ENCODE peak calls at places on chromosomes 11 and 22, in four cellular contexts. One of them, this sample, is unnamed.

GRCh38 chr11:41237386-41237785 is 222.1 kb downstream of the LRRC4C start:
- DNase-seq in neuronal stem cell: no peak
- DNase-seq in psoas muscle: no peak
- DNase-seq in K562: no peak
- DNase-seq in this sample: no peak

GRCh38 chr22:17823226-17823625 is 49.0 kb upstream of the BID start:
- DNase-seq in neuronal stem cell: no peak
- DNase-seq in psoas muscle: no peak
- DNase-seq in K562: no peak
- DNase-seq in this sample: no peak

GRCh38 chr11:69376155-69377028 is 82.4 kb downstream of the MYEOV start:
- DNase-seq in neuronal stem cell: no peak
- DNase-seq in psoas muscle: peak; percentile 19
- DNase-seq in K562: no peak
- DNase-seq in this sample: no peak

GRCh38 chr11:70552441-70553150 is 154.3 kb downstream of the CTTN start:
- DNase-seq in neuronal stem cell: no peak
- DNase-seq in psoas muscle: peak; percentile 21
- DNase-seq in K562: no peak
- DNase-seq in this sample: no peak

GRCh38 chr22:43448048-43448447 is 36.2 kb downstream of the MPPED1 start:
- DNase-seq in neuronal stem cell: no peak
- DNase-seq in psoas muscle: no peak
- DNase-seq in K562: no peak
- DNase-seq in this sample: no peak

GRCh38 chr11:117823941-117824420 is 563 bp downstream of the FXYD2 start:
- DNase-seq in neuronal stem cell: no peak
- DNase-seq in psoas muscle: peak; percentile 80
- DNase-seq in K562: no peak
- DNase-seq in this sample: no peak

GRCh38 chr22:35961480-35961902 is 67.1 kb downstream of the RBFOX2 start:
- DNase-seq in neuronal stem cell: peak; percentile 79
- DNase-seq in psoas muscle: no peak
- DNase-seq in K562: no peak
- DNase-seq in this sample: no peak

GRCh38 chr22:37162221-37163095 is 12.7 kb upstream of the IL2RB start:
- DNase-seq in neuronal stem cell: no peak
- DNase-seq in psoas muscle: peak; percentile 34
- DNase-seq in K562: no peak
- DNase-seq in this sample: no peak

GRCh38 chr22:27318516-27318915 is 483.0 kb downstream of the MN1 start:
- DNase-seq in neuronal stem cell: no peak
- DNase-seq in psoas muscle: no peak
- DNase-seq in K562: peak; percentile 3
- DNase-seq in this sample: peak; percentile 29

GRCh38 chr11:7603031-7603781 is 70.1 kb downstream of the CYB5R2 start:
- DNase-seq in neuronal stem cell: no peak
- DNase-seq in psoas muscle: no peak
- DNase-seq in K562: no peak
- DNase-seq in this sample: no peak

GRCh38 chr22:38131399-38131798 is 20.9 kb upstream of the BAIAP2L2 start:
- DNase-seq in neuronal stem cell: no peak
- DNase-seq in psoas muscle: no peak
- DNase-seq in K562: no peak
- DNase-seq in this sample: no peak

GRCh38 chr11:128765571-128766530 is 72.0 kb downstream of the FLI1 start:
- DNase-seq in neuronal stem cell: no peak
- DNase-seq in psoas muscle: no peak
- DNase-seq in K562: no peak
- DNase-seq in this sample: no peak

GRCh38 chr22:47592791-47593190 is 830.3 kb downstream of the TBC1D22A start:
- DNase-seq in neuronal stem cell: no peak
- DNase-seq in psoas muscle: peak; percentile 22
- DNase-seq in K562: no peak
- DNase-seq in this sample: no peak

GRCh38 chr11:27293500-27294417 is 69.3 kb downstream of the CCDC34 start:
- DNase-seq in neuronal stem cell: no peak
- DNase-seq in psoas muscle: no peak
- DNase-seq in K562: no peak
- DNase-seq in this sample: no peak

GRCh38 chr22:47174096-47174495 is 411.6 kb downstream of the TBC1D22A start:
- DNase-seq in neuronal stem cell: no peak
- DNase-seq in psoas muscle: peak; percentile 26
- DNase-seq in K562: no peak
- DNase-seq in this sample: peak; percentile 19

GRCh38 chr22:23772315-23773246 is at the start of gene MMP11:
- DNase-seq in neuronal stem cell: no peak
- DNase-seq in psoas muscle: peak; percentile 77
- DNase-seq in K562: peak; percentile 69
- DNase-seq in this sample: peak; percentile 58

GRCh38 chr11:8389034-8389996 is 125.6 kb upstream of the LMO1 start:
- DNase-seq in neuronal stem cell: no peak
- DNase-seq in psoas muscle: no peak
- DNase-seq in K562: no peak
- DNase-seq in this sample: no peak

GRCh38 chr11:122098223-122098980 is 17.6 kb downstream of the BLID start:
- DNase-seq in neuronal stem cell: no peak
- DNase-seq in psoas muscle: no peak
- DNase-seq in K562: no peak
- DNase-seq in this sample: no peak

GRCh38 chr11:46390331-46391171 is 1.0 kb downstream of the CHRM4 start:
- DNase-seq in neuronal stem cell: no peak
- DNase-seq in psoas muscle: no peak
- DNase-seq in K562: no peak
- DNase-seq in this sample: no peak

GRCh38 chr11:72584293-72584921 is 89.8 kb downstream of the PDE2A start:
- DNase-seq in neuronal stem cell: no peak
- DNase-seq in psoas muscle: peak; percentile 78
- DNase-seq in K562: no peak
- DNase-seq in this sample: no peak

GRCh38 chr22:50527921-50528681 is 1.7 kb downstream of the TYMP start:
- DNase-seq in neuronal stem cell: no peak
- DNase-seq in psoas muscle: no peak
- DNase-seq in K562: no peak
- DNase-seq in this sample: peak; percentile 28

GRCh38 chr22:50528682-50529415 is 963 bp downstream of the TYMP start:
- DNase-seq in neuronal stem cell: no peak
- DNase-seq in psoas muscle: no peak
- DNase-seq in K562: no peak
- DNase-seq in this sample: peak; percentile 39

GRCh38 chr22:50530280-50530856 is 556 bp upstream of the TYMP start:
- DNase-seq in neuronal stem cell: no peak
- DNase-seq in psoas muscle: peak; percentile 92
- DNase-seq in K562: no peak
- DNase-seq in this sample: peak; percentile 69

GRCh38 chr22:50530857-50531545 is 1.2 kb upstream of the TYMP start:
- DNase-seq in neuronal stem cell: no peak
- DNase-seq in psoas muscle: peak; percentile 93
- DNase-seq in K562: no peak
- DNase-seq in this sample: peak; percentile 80

DNA sequence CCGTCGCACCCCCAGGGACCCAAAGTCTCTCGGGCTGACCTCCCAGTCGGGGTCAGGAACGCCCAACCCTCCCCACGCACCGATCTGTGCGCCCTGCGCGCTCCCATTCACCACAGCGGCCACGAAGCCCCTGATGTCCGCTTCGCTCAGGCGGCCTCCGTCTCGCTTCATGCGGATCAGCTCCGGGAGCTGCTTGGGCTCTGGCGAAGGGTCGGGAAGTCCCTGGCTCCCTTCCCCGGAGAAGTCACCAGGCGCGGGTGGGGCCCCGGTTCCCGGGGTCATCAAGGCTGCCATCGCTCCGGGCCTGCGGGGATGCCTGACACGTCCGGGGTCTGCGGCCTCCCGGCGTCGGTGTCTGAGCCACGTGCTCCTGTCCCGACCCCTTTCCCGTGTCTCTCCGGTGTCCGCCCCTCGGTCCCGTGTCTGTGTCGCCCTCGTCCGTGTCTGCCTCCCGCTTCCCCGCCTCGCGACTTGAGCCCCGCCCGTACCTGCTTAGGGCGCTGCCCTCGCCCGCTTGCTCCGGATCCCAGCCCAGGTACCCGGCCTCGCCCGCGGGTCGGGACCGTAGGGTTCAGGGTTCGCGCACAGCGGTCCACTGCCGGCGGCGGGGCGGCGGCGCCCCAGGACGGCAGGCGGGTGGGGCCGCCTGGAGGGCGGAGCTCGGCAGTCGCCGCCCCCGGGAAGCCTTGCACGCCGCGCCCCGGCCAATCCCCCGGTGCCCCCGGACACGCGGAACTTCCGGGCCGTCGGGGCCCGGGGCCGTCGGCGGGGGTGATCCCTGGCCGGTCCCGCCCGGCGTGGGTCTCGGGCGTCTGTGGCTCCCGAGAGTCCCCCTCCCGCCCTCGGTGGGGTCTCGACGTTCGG is at the start of gene TYMP:
- DNase-seq in neuronal stem cell: no peak
- DNase-seq in psoas muscle: peak; percentile 88
- DNase-seq in K562: no peak
- DNase-seq in this sample: no peak
- H3K4me1 ChIP-seq in neuronal stem cell: peaks cover 14% of the 10 kb centered on the region
- H3K4me1 ChIP-seq in psoas muscle: peaks cover 24% of the 10 kb centered on the region
- H3K4me1 ChIP-seq in K562: peaks cover 18% of the 10 kb centered on the region
- H3K4me1 ChIP-seq in this sample: peaks cover 35% of the 10 kb centered on the region

DNA sequence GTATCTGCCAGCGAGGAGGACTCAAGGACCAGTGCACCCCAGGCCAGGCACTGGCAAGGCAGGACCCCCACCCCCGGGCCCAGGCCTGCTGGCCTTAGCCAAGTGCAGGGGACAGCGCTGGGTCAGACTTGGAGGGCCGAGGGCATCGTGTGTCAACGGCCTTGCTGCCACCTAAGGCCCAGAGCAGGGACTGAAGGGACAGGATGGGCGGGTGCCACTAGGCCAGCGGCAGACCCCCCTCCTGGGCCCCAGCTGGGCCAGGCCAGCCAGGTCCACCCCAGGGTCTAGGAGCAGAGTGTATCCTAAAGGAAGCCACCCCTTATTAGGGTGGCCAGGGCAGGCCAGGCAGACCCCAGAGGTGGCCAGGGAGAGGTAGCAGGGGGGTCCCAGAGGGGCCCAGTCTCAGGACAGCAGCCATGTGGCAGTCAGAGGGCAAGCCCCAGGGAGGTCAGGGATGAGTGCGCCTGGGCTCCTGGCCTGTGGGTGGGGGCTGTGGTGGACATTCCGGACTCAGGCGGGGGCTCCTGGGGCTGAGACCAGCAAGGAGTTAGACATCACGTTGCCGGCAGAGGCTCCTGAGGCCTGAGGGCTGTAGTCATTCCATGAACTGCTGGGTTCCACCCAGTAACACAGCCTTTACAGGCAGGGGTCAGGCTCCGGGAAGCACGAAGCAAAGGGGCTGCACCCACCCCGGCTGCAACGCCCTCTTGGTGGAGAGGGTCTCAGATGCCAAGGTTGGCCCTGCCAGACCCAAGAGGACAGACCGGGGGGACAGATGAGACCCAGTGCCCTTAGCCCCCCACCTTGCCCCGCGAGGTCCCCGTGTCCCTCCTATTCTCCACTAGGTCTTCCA is 8.8 kb downstream of the TNNT3 start:
- DNase-seq in neuronal stem cell: no peak
- DNase-seq in psoas muscle: peak; percentile 69
- DNase-seq in K562: no peak
- DNase-seq in this sample: no peak
- H3K27me3 ChIP-seq in neuronal stem cell: no peaks in the 10 kb centered on the region
- H3K27me3 ChIP-seq in psoas muscle: no peaks in the 10 kb centered on the region
- H3K27me3 ChIP-seq in K562: peaks cover 30% of the 10 kb centered on the region
- H3K27me3 ChIP-seq in this sample: no peaks in the 10 kb centered on the region

DNA sequence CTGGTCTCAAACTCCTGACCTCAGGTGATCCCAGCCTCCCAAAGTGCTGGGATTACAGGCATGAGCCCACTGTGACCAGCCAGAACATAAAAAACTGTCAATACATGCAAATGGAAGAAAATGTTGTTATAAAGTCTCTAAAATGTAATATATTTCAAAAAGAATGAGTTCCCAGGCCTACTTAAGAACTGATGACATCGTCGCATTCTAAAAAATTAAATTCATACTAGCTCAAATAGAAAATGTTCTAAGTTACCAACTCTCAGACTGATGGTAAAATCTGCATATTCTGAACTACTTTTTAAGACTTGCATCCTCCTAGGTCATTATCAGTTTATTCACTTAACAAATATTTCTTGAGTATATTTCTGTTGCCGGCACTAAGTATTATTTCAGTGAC is 163.3 kb downstream of the CADM1 start:
- DNase-seq in neuronal stem cell: no peak
- DNase-seq in psoas muscle: no peak
- DNase-seq in K562: no peak
- DNase-seq in this sample: no peak
- H3K4me1 ChIP-seq in neuronal stem cell: peaks cover 6% of the 10 kb centered on the region
- H3K4me1 ChIP-seq in psoas muscle: no peaks in the 10 kb centered on the region
- H3K4me1 ChIP-seq in K562: no peaks in the 10 kb centered on the region
- H3K4me1 ChIP-seq in this sample: peaks cover 24% of the 10 kb centered on the region

DNA sequence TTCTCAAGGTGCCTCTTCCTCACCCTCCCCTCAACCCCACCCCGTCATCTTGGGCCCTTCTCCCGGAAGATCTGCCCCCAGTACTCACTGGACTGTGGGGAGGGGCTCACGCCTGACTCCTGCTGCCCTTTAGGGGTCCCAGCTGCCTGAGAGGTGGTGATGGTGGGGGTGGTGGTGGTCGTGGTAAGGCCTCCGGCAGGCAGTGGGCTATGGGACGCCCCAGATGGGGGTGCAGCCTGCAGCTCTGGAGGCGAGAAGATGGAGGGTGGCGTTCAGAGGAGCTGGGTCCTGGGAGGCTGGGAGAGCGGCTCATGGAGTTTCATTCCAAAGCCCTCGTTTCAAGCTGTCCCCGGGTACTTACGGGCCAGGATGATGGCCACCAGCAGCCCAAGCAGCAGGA is 820 bp downstream of the MFRP start:
- DNase-seq in neuronal stem cell: no peak
- DNase-seq in psoas muscle: no peak
- DNase-seq in K562: no peak
- DNase-seq in this sample: no peak
- H3K27me3 ChIP-seq in neuronal stem cell: peaks cover under 1% of the 10 kb centered on the region
- H3K27me3 ChIP-seq in psoas muscle: no peaks in the 10 kb centered on the region
- H3K27me3 ChIP-seq in K562: no peaks in the 10 kb centered on the region
- H3K27me3 ChIP-seq in this sample: no peaks in the 10 kb centered on the region

DNA sequence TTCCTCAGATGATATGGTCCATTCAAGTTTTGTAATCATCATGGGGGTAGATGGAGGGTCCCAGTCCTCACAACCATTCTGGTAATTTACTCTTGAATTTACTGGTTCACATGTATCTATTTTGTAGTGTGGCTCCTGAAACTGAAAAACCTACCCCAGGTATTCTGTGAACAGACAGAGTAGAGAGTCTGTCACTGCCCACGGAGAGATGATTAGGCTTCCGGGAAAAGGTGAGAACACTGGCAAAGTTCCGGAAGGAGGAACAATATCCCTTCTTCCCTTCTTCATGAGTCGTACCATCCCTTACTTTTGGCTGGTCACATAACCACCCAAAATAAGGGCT is 144.6 kb downstream of the MAML2 start:
- DNase-seq in neuronal stem cell: no peak
- DNase-seq in psoas muscle: no peak
- DNase-seq in K562: no peak
- DNase-seq in this sample: no peak
- H3K4me1 ChIP-seq in neuronal stem cell: peaks cover 17% of the 10 kb centered on the region
- H3K4me1 ChIP-seq in psoas muscle: no peaks in the 10 kb centered on the region
- H3K4me1 ChIP-seq in K562: no peaks in the 10 kb centered on the region
- H3K4me1 ChIP-seq in this sample: peaks cover 30% of the 10 kb centered on the region